ENCODE peak calls at places on chromosome 9, in six cellular contexts. One of them, this sample, is unnamed.

GRCh38 chr9:36470891-36471290 is 70.8 kb upstream of the RNF38 start:
- DNase-seq in IMR-90: peak
- DNase-seq in neuronal stem cell: no peak
- DNase-seq in H9: no peak
- DNase-seq in H1: no peak
- DNase-seq in trophoblast cell: no peak
- DNase-seq in this sample: peak

GRCh38 chr9:34716711-34717110 is 6.8 kb upstream of the CCL21 start:
- DNase-seq in IMR-90: no peak
- DNase-seq in neuronal stem cell: no peak
- DNase-seq in H9: no peak
- DNase-seq in H1: no peak
- DNase-seq in trophoblast cell: no peak
- DNase-seq in this sample: no peak

GRCh38 chr9:124248992-124249391 is 8.8 kb upstream of the NEK6 start:
- DNase-seq in IMR-90: no peak
- DNase-seq in neuronal stem cell: no peak
- DNase-seq in H9: no peak
- DNase-seq in H1: no peak
- DNase-seq in trophoblast cell: no peak
- DNase-seq in this sample: no peak

GRCh38 chr9:90919883-90920282 is 118.3 kb downstream of the SYK start:
- DNase-seq in IMR-90: no peak
- DNase-seq in neuronal stem cell: no peak
- DNase-seq in H9: no peak
- DNase-seq in H1: no peak
- DNase-seq in trophoblast cell: no peak
- DNase-seq in this sample: no peak

GRCh38 chr9:93190133-93190525 is 6.2 kb downstream of the WNK2 start:
- DNase-seq in IMR-90: no peak
- DNase-seq in neuronal stem cell: no peak
- DNase-seq in H9: no peak
- DNase-seq in H1: no peak
- DNase-seq in trophoblast cell: no peak
- DNase-seq in this sample: no peak

GRCh38 chr9:86043999-86044398 is 55.4 kb downstream of the GOLM1 start:
- DNase-seq in IMR-90: no peak
- DNase-seq in neuronal stem cell: no peak
- DNase-seq in H9: no peak
- DNase-seq in H1: no peak
- DNase-seq in trophoblast cell: no peak
- DNase-seq in this sample: no peak

GRCh38 chr9:86134361-86134760 is 35.0 kb upstream of the GOLM1 start:
- DNase-seq in IMR-90: no peak
- DNase-seq in neuronal stem cell: no peak
- DNase-seq in H9: no peak
- DNase-seq in H1: no peak
- DNase-seq in trophoblast cell: peak
- DNase-seq in this sample: no peak

GRCh38 chr9:77455312-77455927 is 192.7 kb downstream of the GNA14 start:
- DNase-seq in IMR-90: no peak
- DNase-seq in neuronal stem cell: no peak
- DNase-seq in H9: no peak
- DNase-seq in H1: no peak
- DNase-seq in trophoblast cell: peak
- DNase-seq in this sample: peak

GRCh38 chr9:132509921-132510874 is 72.2 kb upstream of the BARHL1 start:
- DNase-seq in IMR-90: no peak
- DNase-seq in neuronal stem cell: no peak
- DNase-seq in H9: no peak
- DNase-seq in H1: no peak
- DNase-seq in trophoblast cell: no peak
- DNase-seq in this sample: no peak

GRCh38 chr9:112569186-112569585 is 82.6 kb downstream of the KIAA1958 start:
- DNase-seq in IMR-90: peak
- DNase-seq in neuronal stem cell: no peak
- DNase-seq in H9: no peak
- DNase-seq in H1: no peak
- DNase-seq in trophoblast cell: no peak
- DNase-seq in this sample: no peak

GRCh38 chr9:69085523-69086283 is 50.2 kb downstream of the FXN start:
- DNase-seq in IMR-90: peak
- DNase-seq in neuronal stem cell: no peak
- DNase-seq in H9: no peak
- DNase-seq in H1: no peak
- DNase-seq in trophoblast cell: no peak
- DNase-seq in this sample: peak

GRCh38 chr9:4680178-4680535 is 788 bp downstream of the CDC37L1 start:
- DNase-seq in IMR-90: no peak
- DNase-seq in neuronal stem cell: no peak
- DNase-seq in H9: no peak
- DNase-seq in H1: no peak
- DNase-seq in trophoblast cell: no peak
- DNase-seq in this sample: peak

GRCh38 chr9:15277400-15278137 is 29.4 kb downstream of the TTC39B start:
- DNase-seq in IMR-90: peak
- DNase-seq in neuronal stem cell: no peak
- DNase-seq in H9: no peak
- DNase-seq in H1: no peak
- DNase-seq in trophoblast cell: no peak
- DNase-seq in this sample: peak

GRCh38 chr9:132698989-132699388 is 28.7 kb downstream of the GTF3C4 start:
- DNase-seq in IMR-90: no peak
- DNase-seq in neuronal stem cell: no peak
- DNase-seq in H9: no peak
- DNase-seq in H1: no peak
- DNase-seq in trophoblast cell: peak
- DNase-seq in this sample: no peak

GRCh38 chr9:751137-752051 is 90.1 kb upstream of the DMRT1 start:
- DNase-seq in IMR-90: peak
- DNase-seq in neuronal stem cell: no peak
- DNase-seq in H9: no peak
- DNase-seq in H1: no peak
- DNase-seq in trophoblast cell: peak
- DNase-seq in this sample: no peak

GRCh38 chr9:130901498-130902203 is 5.0 kb upstream of the QRFP start:
- DNase-seq in IMR-90: no peak
- DNase-seq in neuronal stem cell: no peak
- DNase-seq in H9: no peak
- DNase-seq in H1: no peak
- DNase-seq in trophoblast cell: no peak
- DNase-seq in this sample: no peak

GRCh38 chr9:120152295-120152694 is 427.7 kb downstream of the CDK5RAP2 start:
- DNase-seq in IMR-90: no peak
- DNase-seq in neuronal stem cell: peak
- DNase-seq in H9: peak
- DNase-seq in H1: peak
- DNase-seq in trophoblast cell: no peak
- DNase-seq in this sample: no peak

GRCh38 chr9:93252781-93253530 is 69.0 kb downstream of the WNK2 start:
- DNase-seq in IMR-90: no peak
- DNase-seq in neuronal stem cell: no peak
- DNase-seq in H9: no peak
- DNase-seq in H1: no peak
- DNase-seq in trophoblast cell: no peak
- DNase-seq in this sample: no peak

GRCh38 chr9:37667706-37668672 is 17.2 kb downstream of the FRMPD1 start:
- DNase-seq in IMR-90: no peak
- DNase-seq in neuronal stem cell: no peak
- DNase-seq in H9: peak
- DNase-seq in H1: peak
- DNase-seq in trophoblast cell: no peak
- DNase-seq in this sample: peak

GRCh38 chr9:21522348-21522747 is 40.2 kb upstream of the IFNE start:
- DNase-seq in IMR-90: no peak
- DNase-seq in neuronal stem cell: no peak
- DNase-seq in H9: no peak
- DNase-seq in H1: no peak
- DNase-seq in trophoblast cell: no peak
- DNase-seq in this sample: no peak

GRCh38 chr9:21523021-21524014 is 41.2 kb upstream of the IFNE start:
- DNase-seq in IMR-90: no peak
- DNase-seq in neuronal stem cell: no peak
- DNase-seq in H9: no peak
- DNase-seq in H1: no peak
- DNase-seq in trophoblast cell: no peak
- DNase-seq in this sample: no peak

GRCh38 chr9:21525174-21525573 is 43.1 kb upstream of the IFNE start:
- DNase-seq in IMR-90: no peak
- DNase-seq in neuronal stem cell: no peak
- DNase-seq in H9: no peak
- DNase-seq in H1: no peak
- DNase-seq in trophoblast cell: no peak
- DNase-seq in this sample: no peak

GRCh38 chr9:21521448-21521847 is 39.3 kb upstream of the IFNE start:
- DNase-seq in IMR-90: no peak
- DNase-seq in neuronal stem cell: no peak
- DNase-seq in H9: no peak
- DNase-seq in H1: no peak
- DNase-seq in trophoblast cell: no peak
- DNase-seq in this sample: no peak

GRCh38 chr9:21524099-21524830 is 42.2 kb upstream of the IFNE start:
- DNase-seq in IMR-90: no peak
- DNase-seq in neuronal stem cell: no peak
- DNase-seq in H9: no peak
- DNase-seq in H1: no peak
- DNase-seq in trophoblast cell: no peak
- DNase-seq in this sample: no peak
- H4K91ac ChIP-seq in IMR-90: no peak
- H4K91ac ChIP-seq in neuronal stem cell: no peak
- H4K91ac ChIP-seq in H9: no peak
- H4K91ac ChIP-seq in H1: no peak
- H4K91ac ChIP-seq in trophoblast cell: no peak
- H4K91ac ChIP-seq in this sample: no peak

GRCh38 chr9:128945798-128946501 is 1.5 kb downstream of the DOLK start:
- DNase-seq in IMR-90: no peak
- DNase-seq in neuronal stem cell: no peak
- DNase-seq in H9: no peak
- DNase-seq in H1: no peak
- DNase-seq in trophoblast cell: no peak
- DNase-seq in this sample: no peak
- H3K4me2 ChIP-seq in IMR-90: no peak
- H3K4me2 ChIP-seq in neuronal stem cell: no peak
- H3K4me2 ChIP-seq in H9: peak
- H3K4me2 ChIP-seq in H1: peak
- H3K4me2 ChIP-seq in trophoblast cell: no peak
- H3K4me2 ChIP-seq in this sample: no peak

GRCh38 chr9:88803551-88804288 is 187.5 kb upstream of the S1PR3 start:
- DNase-seq in IMR-90: peak
- DNase-seq in neuronal stem cell: no peak
- DNase-seq in H9: no peak
- DNase-seq in H1: no peak
- DNase-seq in trophoblast cell: no peak
- DNase-seq in this sample: no peak
- H4K91ac ChIP-seq in IMR-90: no peak
- H4K91ac ChIP-seq in neuronal stem cell: no peak
- H4K91ac ChIP-seq in H9: no peak
- H4K91ac ChIP-seq in H1: no peak
- H4K91ac ChIP-seq in trophoblast cell: no peak
- H4K91ac ChIP-seq in this sample: no peak

GRCh38 chr9:135959814-135960213 is 1.4 kb downstream of the UBAC1 start:
- DNase-seq in IMR-90: no peak
- DNase-seq in neuronal stem cell: no peak
- DNase-seq in H9: no peak
- DNase-seq in H1: no peak
- DNase-seq in trophoblast cell: no peak
- DNase-seq in this sample: peak

GRCh38 chr9:135962696-135963307 is 1.6 kb upstream of the UBAC1 start:
- DNase-seq in IMR-90: no peak
- DNase-seq in neuronal stem cell: no peak
- DNase-seq in H9: no peak
- DNase-seq in H1: no peak
- DNase-seq in trophoblast cell: no peak
- DNase-seq in this sample: no peak

GRCh38 chr9:135961811-135962695 is 880 bp upstream of the UBAC1 start:
- DNase-seq in IMR-90: no peak
- DNase-seq in neuronal stem cell: no peak
- DNase-seq in H9: no peak
- DNase-seq in H1: no peak
- DNase-seq in trophoblast cell: no peak
- DNase-seq in this sample: no peak

GRCh38 chr9:135960328-135961276 is 571 bp downstream of the UBAC1 start:
- DNase-seq in IMR-90: no peak
- DNase-seq in neuronal stem cell: no peak
- DNase-seq in H9: no peak
- DNase-seq in H1: no peak
- DNase-seq in trophoblast cell: no peak
- DNase-seq in this sample: peak

GRCh38 chr9:135961277-135961705 is at the start of gene UBAC1:
- DNase-seq in IMR-90: peak
- DNase-seq in neuronal stem cell: peak
- DNase-seq in H9: peak
- DNase-seq in H1: peak
- DNase-seq in trophoblast cell: peak
- DNase-seq in this sample: peak
- H3K4me2 ChIP-seq in IMR-90: peak
- H3K4me2 ChIP-seq in neuronal stem cell: peak
- H3K4me2 ChIP-seq in H9: peak
- H3K4me2 ChIP-seq in H1: peak
- H3K4me2 ChIP-seq in trophoblast cell: peak
- H3K4me2 ChIP-seq in this sample: peak

DNA sequence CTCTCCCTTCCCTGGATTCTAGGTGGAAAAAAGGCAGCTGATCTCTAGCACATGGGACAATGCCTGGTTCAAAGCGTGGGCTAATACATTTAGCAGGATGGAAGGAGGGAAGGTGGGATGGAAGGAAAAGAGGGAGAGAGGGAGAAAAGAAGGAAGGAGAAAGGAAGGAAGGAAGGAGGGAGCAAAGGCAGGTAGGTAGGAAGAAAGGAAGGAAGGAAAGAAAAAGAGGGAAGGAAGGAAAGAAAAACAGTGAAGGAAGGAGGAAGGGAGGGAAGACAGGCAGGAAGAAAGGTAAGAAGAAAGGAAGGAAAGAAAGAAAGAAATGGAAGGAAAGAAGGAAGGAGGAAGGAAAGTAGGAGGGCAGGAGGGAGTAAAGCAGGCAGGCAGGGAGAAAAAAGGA is 12.2 kb upstream of the PALM2AKAP2 start:
- DNase-seq in IMR-90: no peak
- DNase-seq in neuronal stem cell: no peak
- DNase-seq in H9: no peak
- DNase-seq in H1: no peak
- DNase-seq in trophoblast cell: no peak
- DNase-seq in this sample: no peak
- H4K91ac ChIP-seq in IMR-90: peak
- H4K91ac ChIP-seq in neuronal stem cell: no peak
- H4K91ac ChIP-seq in H9: no peak
- H4K91ac ChIP-seq in H1: peak
- H4K91ac ChIP-seq in trophoblast cell: no peak
- H4K91ac ChIP-seq in this sample: no peak

DNA sequence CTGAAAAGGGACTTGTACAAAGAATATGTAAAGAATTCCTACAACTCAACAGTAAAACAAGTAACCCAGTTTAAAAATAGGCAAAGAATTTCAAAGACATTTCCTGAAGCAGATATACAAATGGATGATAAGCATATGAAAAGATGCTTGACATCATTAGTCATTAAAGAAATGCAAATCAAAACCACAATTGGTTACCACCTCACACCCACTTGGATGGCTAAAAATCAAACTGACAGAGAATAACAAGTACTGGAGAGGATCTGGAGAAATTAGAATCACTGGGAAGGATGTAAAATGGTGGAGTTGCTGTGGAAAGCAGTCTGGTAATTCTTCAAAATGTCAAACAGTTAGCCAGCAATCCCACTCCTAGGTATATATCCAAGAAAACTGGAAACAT is 12.5 kb upstream of the FOXE1 start:
- DNase-seq in IMR-90: peak
- DNase-seq in neuronal stem cell: no peak
- DNase-seq in H9: no peak
- DNase-seq in H1: no peak
- DNase-seq in trophoblast cell: no peak
- DNase-seq in this sample: no peak
- H3K4me2 ChIP-seq in IMR-90: no peak
- H3K4me2 ChIP-seq in neuronal stem cell: no peak
- H3K4me2 ChIP-seq in H9: peak
- H3K4me2 ChIP-seq in H1: no peak
- H3K4me2 ChIP-seq in trophoblast cell: no peak
- H3K4me2 ChIP-seq in this sample: no peak